ENCODE peak calls at places on chromosome 16, in nine cellular contexts. M is stimulated activated CD4-positive, alpha-beta T cell treated with anti-CD3 and anti-CD28 coated beads, Interleukin-4, amount 100 ng/mL, for 1 hour; N is KBM-7; Y is Peyer's patch; R is aorta; J is HFFc6; B is GM10248; I is ascending aorta; T is DMS79 treated with DMSO at 0.1 percent for 48 hours. D is an unnamed sample.

GRCh38 chr16:50269061-50269705 is 2.8 kb downstream of the ADCY7 start:
- DNase-seq in M (no peak), N (no peak), Y (no peak), R (peak), J (no peak), B (no peak), I (no peak), T (no peak), D (peak)

GRCh38 chr16:1591306-1591705 is 20.6 kb downstream of the IFT140 start:
- DNase-seq in M (no peak), N (no peak), Y (no peak), R (no peak), J (no peak), B (no peak), I (no peak), T (no peak), D (no peak)

GRCh38 chr16:72876981-72877373 is 171.0 kb downstream of the ZFHX3 start:
- DNase-seq in M (no peak), N (no peak), Y (no peak), R (no peak), J (no peak), B (no peak), I (no peak), T (no peak), D (no peak)

GRCh38 chr16:59593256-59593655 is 859.1 kb upstream of the GOT2 start:
- DNase-seq in M (no peak), N (no peak), Y (no peak), R (no peak), J (peak), B (no peak), I (no peak), T (no peak), D (no peak)

GRCh38 chr16:81392011-81392410 is 52.6 kb upstream of the CMIP start:
- DNase-seq in M (no peak), N (no peak), Y (no peak), R (no peak), J (no peak), B (no peak), I (no peak), T (no peak), D (no peak)

GRCh38 chr16:85898521-85899442 is at the start of gene IRF8:
- DNase-seq in M (peak), N (no peak), Y (peak), R (peak), J (no peak), B (peak), I (peak), T (peak), D (peak)

GRCh38 chr16:1188781-1189189 is 35.9 kb downstream of the CACNA1H start:
- DNase-seq in M (peak), N (peak), Y (no peak), R (peak), J (peak), B (peak), I (no peak), T (no peak), D (peak)

GRCh38 chr16:11836653-11837244 is 14.6 kb downstream of the RSL1D1 start:
- DNase-seq in M (no peak), N (no peak), Y (no peak), R (no peak), J (peak), B (no peak), I (no peak), T (no peak), D (no peak)

GRCh38 chr16:53968896-53969295 is 264.9 kb downstream of the FTO start:
- DNase-seq in M (no peak), N (no peak), Y (no peak), R (no peak), J (peak), B (no peak), I (no peak), T (no peak), D (no peak)

GRCh38 chr16:29710227-29711219 is 31.5 kb downstream of the QPRT start:
- DNase-seq in M (no peak), N (peak), Y (no peak), R (peak), J (peak), B (peak), I (no peak), T (no peak), D (no peak)

GRCh38 chr16:83215417-83216001 is 588.7 kb downstream of the CDH13 start:
- DNase-seq in M (peak), N (peak), Y (no peak), R (no peak), J (peak), B (peak), I (no peak), T (no peak), D (no peak)

GRCh38 chr16:56609463-56609921 is 1.1 kb downstream of the MT2A start:
- DNase-seq in M (peak), N (peak), Y (peak), R (no peak), J (peak), B (peak), I (peak), T (peak), D (peak)

GRCh38 chr16:35748621-35749252 is 2289.3 kb downstream of the TP53TG3F start:
- DNase-seq in M (no peak), N (no peak), Y (no peak), R (no peak), J (no peak), B (peak), I (peak), T (no peak), D (no peak)

GRCh38 chr16:88746511-88746910 is 38.5 kb downstream of the PIEZO1 start:
- DNase-seq in M (no peak), N (no peak), Y (no peak), R (no peak), J (no peak), B (no peak), I (no peak), T (no peak), D (peak)

GRCh38 chr16:89409161-89409711 is 81.1 kb downstream of the ANKRD11 start:
- DNase-seq in M (peak), N (peak), Y (peak), R (no peak), J (peak), B (no peak), I (no peak), T (no peak), D (no peak)

GRCh38 chr16:88049020-88049419 is 97.8 kb downstream of the BANP start:
- DNase-seq in M (no peak), N (no peak), Y (no peak), R (peak), J (no peak), B (no peak), I (no peak), T (no peak), D (no peak)

GRCh38 chr16:74625500-74626350 is 18.8 kb upstream of the GLG1 start:
- DNase-seq in M (no peak), N (no peak), Y (no peak), R (no peak), J (no peak), B (no peak), I (no peak), T (no peak), D (no peak)

D was measured in left cardiac atrium.